ENCODE peak calls at places on chromosome 7, in eight cellular contexts. X is DMS 273 treated with DMSO at 0.1 percent for 48 hours, Q is DMS79 treated with DMSO at 0.1 percent for 48 hours, W is NCI-H1930, G is tibial artery, L is T-helper 9 cell, K is osteoblast, O is retina. S is an unnamed sample.

GRCh38 chr7:135620980-135621850 is 41.1 kb upstream of the STMP1 start:
- DNase-seq in L (no peak), Q (peak), W (peak), G (peak), O (peak), K (peak), X (peak), S (no peak)

GRCh38 chr7:138542183-138542582 is 82.1 kb downstream of the TRIM24 start:
- DNase-seq in K (no peak), W (no peak), O (no peak), L (no peak), Q (no peak), X (no peak), G (no peak), S (no peak)

GRCh38 chr7:2670720-2671391 is 17.1 kb upstream of the AMZ1 start:
- DNase-seq in G (peak), Q (peak), K (peak), W (peak), L (peak), O (peak), X (peak), S (peak)

GRCh38 chr7:143936087-143937009 is 1.3 kb downstream of the OR2F2 start:
- DNase-seq in L (no peak), K (peak), Q (no peak), X (no peak), G (no peak), W (no peak), O (no peak), S (no peak)

GRCh38 chr7:27123021-27123476 is 7.5 kb downstream of the HOXA4 start:
- DNase-seq in L (no peak), Q (no peak), K (peak), O (no peak), G (no peak), W (no peak), X (no peak), S (no peak)

GRCh38 chr7:154854836-154855235 is 148.1 kb downstream of the PAXIP1 start:
- DNase-seq in G (no peak), K (no peak), W (no peak), Q (no peak), O (no peak), X (no peak), L (no peak), S (no peak)

GRCh38 chr7:46100521-46100920 is 179.4 kb upstream of the IGFBP3 start:
- DNase-seq in G (no peak), O (no peak), K (no peak), L (no peak), W (no peak), X (no peak), Q (no peak), S (no peak)

GRCh38 chr7:50512384-50512783 is 52.8 kb downstream of the DDC start:
- DNase-seq in G (no peak), L (no peak), K (no peak), W (no peak), O (no peak), X (no peak), Q (no peak), S (no peak)

GRCh38 chr7:132446666-132447217 is 129.5 kb downstream of the PLXNA4 start:
- DNase-seq in O (no peak), Q (peak), L (no peak), X (no peak), K (no peak), G (no peak), W (no peak), S (no peak)

S was measured in activated B cell treated with CpG ODN at 0.5 μM for 24 hours.